ENCODE peak calls at places on chromosomes 16 and 17, in eight cellular contexts. K is A549; X is CD8-positive, alpha-beta memory T cell; R is endodermal cell; O is psoas muscle; M is adrenal gland; F is CD8-positive, alpha-beta T cell; B is fibroblast of lung. P is an unnamed sample. For H3K9me3, the result is how much of the 10 kb centered on the place peaks cover.

GRCh38 chr16:893360-893759 is 77.4 kb downstream of the LMF1 start:
- DNase-seq in M (no peak), R (no peak), X (no peak), F (no peak), B (no peak), K (no peak), O (no peak), P (no peak)

GRCh38 chr16:82049484-82049883 is 14.4 kb downstream of the HSD17B2 start:
- DNase-seq in K (no peak), X (no peak), O (no peak), R (no peak), F (no peak), B (no peak), M (no peak), P (no peak)

GRCh38 chr17:83199500-83200201 is 120.2 kb downstream of the METRNL start:
- DNase-seq in M (peak), R (no peak), O (peak), B (no peak), F (peak), K (no peak), X (peak), P (peak)

GRCh38 chr16:13435873-13436474 is 484.0 kb upstream of the ERCC4 start:
- DNase-seq in K (no peak), F (no peak), O (no peak), X (no peak), R (peak), M (no peak), B (no peak), P (no peak)

GRCh38 chr17:3944485-3945388 is 19.5 kb downstream of the ATP2A3 start:
- DNase-seq in F (peak), B (peak), M (peak), O (peak), K (no peak), R (peak), X (peak), P (no peak)

GRCh38 chr17:79191270-79191934 is 116.8 kb downstream of the ENGASE start:
- DNase-seq in O (no peak), K (no peak), R (peak), M (no peak), F (no peak), X (no peak), B (no peak), P (no peak)

GRCh38 chr16:3028716-3029319 is 5.0 kb downstream of the THOC6 start:
- DNase-seq in F (no peak), O (no peak), R (no peak), B (no peak), X (no peak), M (no peak), K (no peak), P (no peak)

GRCh38 chr17:73865825-73866224 is 221.6 kb upstream of the SDK2 start:
- DNase-seq in X (no peak), B (no peak), K (no peak), F (no peak), O (no peak), M (no peak), R (no peak), P (no peak)

GRCh38 chr17:81166033-81166472 is at the start of gene AATK:
- DNase-seq in K (no peak), F (no peak), X (no peak), M (no peak), R (no peak), B (no peak), O (peak), P (no peak)

GRCh38 chr16:83615131-83615530 is 192.6 kb upstream of the HSBP1 start:
- DNase-seq in O (no peak), X (no peak), B (peak), R (no peak), K (no peak), F (no peak), M (no peak), P (no peak)

GRCh38 chr17:21425321-21425720 is 49.2 kb downstream of the KCNJ12 start:
- DNase-seq in R (peak), O (no peak), K (no peak), M (no peak), B (no peak), X (no peak), F (no peak), P (no peak)

GRCh38 chr16:66926171-66926570 is 836 bp upstream of the RRAD start:
- DNase-seq in X (no peak), B (no peak), K (no peak), F (no peak), M (peak), R (no peak), O (peak), P (peak)

GRCh38 chr17:56978441-56979090 is 635 bp downstream of the SCPEP1 start:
- DNase-seq in X (no peak), M (peak), R (peak), O (no peak), B (no peak), F (no peak), K (no peak), P (no peak)

GRCh38 chr17:78168906-78169793 is 769 bp downstream of the SYNGR2 start:
- DNase-seq in O (peak), M (peak), F (no peak), K (peak), B (peak), X (peak), R (peak), P (peak)

GRCh38 chr16:81445143-81445922 is 725 bp downstream of the CMIP start:
- DNase-seq in R (peak), M (peak), O (peak), K (peak), F (peak), X (peak), B (peak), P (no peak)

GRCh38 chr16:49947907-49948678 is 76.9 kb upstream of the CNEP1R1 start:
- DNase-seq in F (no peak), X (no peak), M (no peak), K (no peak), R (no peak), O (no peak), B (no peak), P (no peak)

GRCh38 chr16:73199214-73199613 is 151.3 kb upstream of the ZFHX3 start:
- DNase-seq in F (no peak), O (no peak), X (no peak), R (no peak), M (no peak), K (no peak), B (no peak), P (no peak)

GRCh38 chr17:53135969-53136368 is 686.8 kb upstream of the KIF2B start:
- DNase-seq in M (no peak), O (no peak), R (no peak), B (no peak), F (no peak), K (no peak), X (no peak), P (no peak)
- H3K9me3 ChIP-seq in M (under half), O (under half), R (under half), B (under half), F (under half), K (under half), X (under half), P (under half)

GRCh38 chr16:18969050-18969854 is 14.5 kb upstream of the TMC7 start:
- DNase-seq in K (peak), B (peak), X (peak), F (peak), M (peak), O (peak), R (peak), P (peak)
- H3K4me3 ChIP-seq in K (peak), B (peak), X (no peak), F (no peak), M (no peak), O (peak), R (no peak), P (peak)

DNA sequence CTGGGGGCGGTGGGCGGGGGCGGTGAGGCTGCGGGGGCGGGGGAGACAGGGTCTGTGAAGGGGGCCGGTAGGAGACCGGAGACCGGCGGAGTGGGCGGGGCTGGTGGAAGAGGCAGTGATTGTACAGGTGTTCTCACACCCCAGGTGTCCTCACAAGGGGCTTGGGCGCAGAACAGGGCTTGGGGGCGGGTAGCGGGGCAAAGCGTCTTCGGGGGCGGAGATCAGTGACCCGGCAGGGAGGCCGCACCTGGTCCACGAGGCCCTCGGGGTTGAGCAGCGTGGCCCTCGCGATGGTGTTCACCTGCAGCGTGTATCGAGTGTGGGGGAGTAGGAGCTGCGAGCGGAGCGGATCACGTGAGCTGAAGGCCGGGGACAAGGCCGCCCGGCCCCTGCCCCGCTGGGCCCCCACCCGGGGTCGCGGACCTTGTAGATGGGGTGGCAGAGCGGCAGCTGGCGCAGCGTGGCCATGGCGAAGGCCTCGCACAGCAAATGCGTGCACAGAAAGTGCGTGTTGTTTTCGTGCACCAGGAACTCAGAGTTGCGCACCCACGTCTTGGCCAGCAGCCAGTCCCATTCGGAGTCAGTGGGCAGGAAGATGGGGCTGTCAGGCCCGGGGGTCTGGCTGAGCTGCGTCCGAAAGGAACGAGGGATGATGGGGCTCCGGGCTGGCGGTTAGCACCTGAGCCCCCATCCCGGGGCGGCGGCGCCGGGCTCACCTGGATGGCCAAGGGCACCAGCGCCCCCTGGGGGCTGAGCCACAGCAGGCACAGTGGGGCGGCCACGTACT is 8.5 kb downstream of the ALOXE3 start:
- DNase-seq in X (peak), B (peak), M (peak), O (peak), F (peak), R (peak), K (peak), P (peak)
- H3K27ac ChIP-seq in X (no peak), B (no peak), M (no peak), O (no peak), F (peak), R (no peak), K (no peak), P (no peak)

GRCh38 chr17:19996502-19996901 is 12.7 kb upstream of the SPECC1 start:
- DNase-seq in B (no peak), M (no peak), K (no peak), O (no peak), F (no peak), R (peak), X (no peak), P (no peak)
- H3K9me3 ChIP-seq in B (under half), M (under half), K (under half), O (under half), F (under half), R (under half), X (under half), P (under half)

GRCh38 chr17:45924332-45924820 is 30.0 kb downstream of the MAPT start:
- DNase-seq in R (no peak), F (no peak), O (no peak), X (no peak), M (no peak), K (no peak), B (no peak), P (no peak)
- H3K4me3 ChIP-seq in R (no peak), F (no peak), O (no peak), X (no peak), M (no peak), K (no peak), B (no peak), P (no peak)

GRCh38 chr17:38894276-38894675 is 24.4 kb downstream of the LASP1 start:
- DNase-seq in X (no peak), R (no peak), B (no peak), K (no peak), F (no peak), M (peak), O (no peak), P (no peak)

GRCh38 chr17:38893113-38893512 is 23.3 kb downstream of the LASP1 start:
- DNase-seq in F (no peak), K (no peak), X (no peak), M (no peak), R (peak), O (no peak), B (no peak), P (no peak)

GRCh38 chr17:38892620-38893019 is 22.8 kb downstream of the LASP1 start:
- DNase-seq in R (no peak), M (no peak), K (no peak), X (no peak), B (no peak), F (no peak), O (no peak), P (no peak)

GRCh38 chr17:38892083-38892482 is 22.2 kb downstream of the LASP1 start:
- DNase-seq in R (no peak), X (no peak), B (no peak), K (no peak), M (no peak), O (no peak), F (no peak), P (no peak)

DNA sequence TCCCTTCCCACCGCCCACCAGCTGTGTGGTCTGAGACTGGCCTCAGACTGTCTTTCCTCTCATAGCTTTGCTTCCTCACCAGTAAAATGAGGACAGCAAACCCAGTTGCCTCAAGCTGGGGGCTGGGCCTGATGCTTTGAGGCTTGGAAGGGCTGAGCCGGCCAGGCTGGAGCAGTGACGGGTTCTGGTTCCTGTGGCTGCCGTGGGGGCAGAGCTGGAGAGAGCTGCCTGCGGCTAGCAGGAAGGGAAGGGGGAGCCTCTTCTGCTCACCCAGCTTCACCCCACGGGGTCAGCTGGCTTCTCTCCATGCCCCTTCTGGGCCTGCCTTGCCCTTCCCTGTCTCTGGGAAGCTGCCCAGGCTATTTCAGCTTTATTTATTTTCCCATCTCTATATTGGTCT is 23.8 kb downstream of the LASP1 start:
- DNase-seq in K (no peak), M (peak), O (no peak), X (no peak), F (no peak), B (peak), R (no peak), P (peak)
- H3K27ac ChIP-seq in K (peak), M (peak), O (peak), X (no peak), F (no peak), B (no peak), R (peak), P (peak)

GRCh38 chr17:6101706-6102105 is 31.5 kb downstream of the WSCD1 start:
- DNase-seq in F (no peak), B (no peak), O (no peak), X (no peak), M (no peak), K (no peak), R (peak), P (no peak)
- H3K9me3 ChIP-seq in F (under half), B (under half), O (under half), X (under half), M (under half), K (under half), R (under half), P (under half)

P was measured in heart right ventricle.